ENCODE peak calls at places on chromosomes 11 and 22, in six cellular contexts. One of them, this sample, is unnamed. For H3K27me3, the result is how much of the 10 kb centered on the place peaks cover.

GRCh38 chr11:68912254-68912653 is 8.6 kb downstream of the IGHMBP2 start:
- DNase-seq in HCT116: no peak
- DNase-seq in pancreas: no peak
- DNase-seq in HepG2: no peak
- DNase-seq in thoracic aorta: no peak
- DNase-seq in Peyer's patch: no peak
- DNase-seq in this sample: peak

GRCh38 chr11:129248618-129249017 is 56.5 kb upstream of the ARHGAP32 start:
- DNase-seq in HCT116: no peak
- DNase-seq in pancreas: no peak
- DNase-seq in HepG2: peak
- DNase-seq in thoracic aorta: no peak
- DNase-seq in Peyer's patch: no peak
- DNase-seq in this sample: peak

GRCh38 chr11:313787-314547 is at the start of gene IFITM1:
- DNase-seq in HCT116: no peak
- DNase-seq in pancreas: no peak
- DNase-seq in HepG2: no peak
- DNase-seq in thoracic aorta: no peak
- DNase-seq in Peyer's patch: peak
- DNase-seq in this sample: no peak

GRCh38 chr11:119343726-119344125 is 2.8 kb downstream of the MFRP start:
- DNase-seq in HCT116: no peak
- DNase-seq in pancreas: no peak
- DNase-seq in HepG2: no peak
- DNase-seq in thoracic aorta: no peak
- DNase-seq in Peyer's patch: no peak
- DNase-seq in this sample: no peak

GRCh38 chr22:25134028-25134427 is 65.6 kb upstream of the CRYBB3 start:
- DNase-seq in HCT116: no peak
- DNase-seq in pancreas: peak
- DNase-seq in HepG2: no peak
- DNase-seq in thoracic aorta: no peak
- DNase-seq in Peyer's patch: no peak
- DNase-seq in this sample: no peak

GRCh38 chr11:104541706-104542105 is 356.6 kb downstream of the CASP12 start:
- DNase-seq in HCT116: no peak
- DNase-seq in pancreas: no peak
- DNase-seq in HepG2: no peak
- DNase-seq in thoracic aorta: no peak
- DNase-seq in Peyer's patch: no peak
- DNase-seq in this sample: no peak

GRCh38 chr11:27514558-27514957 is 8.0 kb upstream of the LIN7C start:
- DNase-seq in HCT116: no peak
- DNase-seq in pancreas: no peak
- DNase-seq in HepG2: no peak
- DNase-seq in thoracic aorta: peak
- DNase-seq in Peyer's patch: no peak
- DNase-seq in this sample: no peak

GRCh38 chr11:26837154-26837553 is 115.3 kb upstream of the SLC5A12 start:
- DNase-seq in HCT116: no peak
- DNase-seq in pancreas: no peak
- DNase-seq in HepG2: no peak
- DNase-seq in thoracic aorta: no peak
- DNase-seq in Peyer's patch: no peak
- DNase-seq in this sample: no peak

GRCh38 chr11:34680206-34680605 is 59.3 kb downstream of the EHF start:
- DNase-seq in HCT116: no peak
- DNase-seq in pancreas: no peak
- DNase-seq in HepG2: no peak
- DNase-seq in thoracic aorta: no peak
- DNase-seq in Peyer's patch: no peak
- DNase-seq in this sample: peak

GRCh38 chr11:16791494-16791961 is 53.1 kb downstream of the C11orf58 start:
- DNase-seq in HCT116: peak
- DNase-seq in pancreas: no peak
- DNase-seq in HepG2: peak
- DNase-seq in thoracic aorta: peak
- DNase-seq in Peyer's patch: no peak
- DNase-seq in this sample: peak

GRCh38 chr22:26443901-26444300 is 14.8 kb downstream of the ASPHD2 start:
- DNase-seq in HCT116: no peak
- DNase-seq in pancreas: no peak
- DNase-seq in HepG2: no peak
- DNase-seq in thoracic aorta: no peak
- DNase-seq in Peyer's patch: no peak
- DNase-seq in this sample: no peak

GRCh38 chr22:20037419-20037818 is 16.5 kb downstream of the TANGO2 start:
- DNase-seq in HCT116: no peak
- DNase-seq in pancreas: no peak
- DNase-seq in HepG2: no peak
- DNase-seq in thoracic aorta: no peak
- DNase-seq in Peyer's patch: no peak
- DNase-seq in this sample: no peak

GRCh38 chr11:44445500-44446340 is 119.7 kb upstream of the CD82 start:
- DNase-seq in HCT116: no peak
- DNase-seq in pancreas: no peak
- DNase-seq in HepG2: no peak
- DNase-seq in thoracic aorta: no peak
- DNase-seq in Peyer's patch: no peak
- DNase-seq in this sample: no peak

GRCh38 chr22:29703595-29704195 is 16.1 kb upstream of the CABP7 start:
- DNase-seq in HCT116: no peak
- DNase-seq in pancreas: no peak
- DNase-seq in HepG2: no peak
- DNase-seq in thoracic aorta: no peak
- DNase-seq in Peyer's patch: no peak
- DNase-seq in this sample: no peak

DNA sequence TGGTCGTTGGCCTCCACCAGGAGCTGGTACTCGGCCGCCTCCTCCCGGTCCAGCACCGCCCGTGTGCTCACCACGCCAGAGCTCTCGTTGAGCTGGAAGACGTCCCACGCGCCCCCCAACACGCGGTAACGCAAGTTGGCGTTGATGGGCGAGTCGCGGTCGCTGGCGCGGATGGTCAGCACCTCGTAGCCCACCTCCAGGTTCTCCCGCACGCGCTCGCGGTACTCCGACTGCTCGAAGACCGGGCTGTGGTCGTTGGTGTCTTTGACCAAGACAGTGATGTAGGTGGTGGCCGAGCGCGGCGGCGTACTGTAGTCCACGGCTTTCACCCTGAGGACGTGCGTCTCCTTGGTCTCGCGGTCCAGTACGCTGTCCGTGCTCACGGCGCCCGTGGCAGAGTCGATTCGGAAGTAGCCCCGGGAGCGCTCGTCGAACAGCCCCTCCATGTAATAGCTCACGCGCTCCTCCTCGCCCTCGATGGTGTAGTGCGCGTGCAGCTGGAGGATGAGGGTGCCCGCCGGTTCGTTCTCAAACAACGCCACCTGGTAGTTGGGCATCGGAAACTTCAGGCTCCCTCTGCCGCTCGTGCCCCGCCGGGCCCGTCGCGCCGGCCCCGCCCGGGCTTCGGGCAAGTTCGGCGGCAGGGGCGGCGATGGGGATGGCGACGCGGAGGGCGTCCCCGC is 1.4 kb downstream of the CELSR1 start:
- DNase-seq in HCT116: no peak
- DNase-seq in pancreas: no peak
- DNase-seq in HepG2: no peak
- DNase-seq in thoracic aorta: no peak
- DNase-seq in Peyer's patch: no peak
- DNase-seq in this sample: no peak
- H3K27me3 ChIP-seq in HCT116: under half
- H3K27me3 ChIP-seq in pancreas: under half
- H3K27me3 ChIP-seq in HepG2: under half
- H3K27me3 ChIP-seq in thoracic aorta: under half
- H3K27me3 ChIP-seq in Peyer's patch: under half
- H3K27me3 ChIP-seq in this sample: under half

GRCh38 chr11:57324154-57324885 is 432 bp downstream of the TNKS1BP1 start:
- DNase-seq in HCT116: no peak
- DNase-seq in pancreas: peak
- DNase-seq in HepG2: no peak
- DNase-seq in thoracic aorta: no peak
- DNase-seq in Peyer's patch: no peak
- DNase-seq in this sample: peak

GRCh38 chr11:57322881-57323467 is 1.8 kb downstream of the TNKS1BP1 start:
- DNase-seq in HCT116: no peak
- DNase-seq in pancreas: no peak
- DNase-seq in HepG2: no peak
- DNase-seq in thoracic aorta: no peak
- DNase-seq in Peyer's patch: no peak
- DNase-seq in this sample: no peak

GRCh38 chr11:57323503-57324153 is 1.1 kb downstream of the TNKS1BP1 start:
- DNase-seq in HCT116: no peak
- DNase-seq in pancreas: no peak
- DNase-seq in HepG2: no peak
- DNase-seq in thoracic aorta: no peak
- DNase-seq in Peyer's patch: no peak
- DNase-seq in this sample: peak

GRCh38 chr11:57325735-57326048 is 940 bp upstream of the TNKS1BP1 start:
- DNase-seq in HCT116: no peak
- DNase-seq in pancreas: peak
- DNase-seq in HepG2: no peak
- DNase-seq in thoracic aorta: no peak
- DNase-seq in Peyer's patch: no peak
- DNase-seq in this sample: no peak

GRCh38 chr11:57324886-57325734 is at the start of gene TNKS1BP1:
- DNase-seq in HCT116: peak
- DNase-seq in pancreas: peak
- DNase-seq in HepG2: peak
- DNase-seq in thoracic aorta: peak
- DNase-seq in Peyer's patch: peak
- DNase-seq in this sample: peak
- TF ChIP-seq CTCF in HCT116: no peak
- TF ChIP-seq CTCF in pancreas: no peak
- TF ChIP-seq CTCF in HepG2: no peak
- TF ChIP-seq CTCF in thoracic aorta: no peak
- TF ChIP-seq CTCF in Peyer's patch: no peak
- TF ChIP-seq CTCF in this sample: peak

GRCh38 chr22:49734882-49735281 is 92.8 kb downstream of the BRD1 start:
- DNase-seq in HCT116: no peak
- DNase-seq in pancreas: no peak
- DNase-seq in HepG2: no peak
- DNase-seq in thoracic aorta: no peak
- DNase-seq in Peyer's patch: no peak
- DNase-seq in this sample: no peak
- H3K27me3 ChIP-seq in HCT116: under half
- H3K27me3 ChIP-seq in pancreas: under half
- H3K27me3 ChIP-seq in HepG2: half or more
- H3K27me3 ChIP-seq in thoracic aorta: under half
- H3K27me3 ChIP-seq in Peyer's patch: under half
- H3K27me3 ChIP-seq in this sample: under half

DNA sequence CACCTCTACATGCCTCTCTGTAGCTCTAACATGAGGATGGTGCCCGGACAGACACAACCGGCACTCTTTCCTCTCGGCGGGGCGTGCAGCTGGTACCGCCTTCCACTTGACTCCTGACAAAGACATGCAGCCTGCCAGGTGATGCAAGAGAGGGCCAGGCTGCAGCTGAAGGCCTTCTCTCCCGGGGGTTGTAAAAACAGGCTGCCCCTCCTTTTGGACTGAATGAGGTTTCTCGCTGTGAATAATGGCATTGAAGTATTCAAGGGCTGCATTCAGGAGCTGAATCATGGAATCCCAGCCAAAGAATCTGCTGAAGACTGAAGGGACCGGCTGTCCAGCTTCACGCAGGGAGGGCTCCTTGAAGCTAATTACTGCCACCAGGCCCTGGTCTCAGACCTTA is 110.9 kb downstream of the GALNT18 start:
- DNase-seq in HCT116: no peak
- DNase-seq in pancreas: peak
- DNase-seq in HepG2: no peak
- DNase-seq in thoracic aorta: no peak
- DNase-seq in Peyer's patch: no peak
- DNase-seq in this sample: no peak
- TF ChIP-seq CTCF in HCT116: no peak
- TF ChIP-seq CTCF in pancreas: no peak
- TF ChIP-seq CTCF in HepG2: no peak
- TF ChIP-seq CTCF in thoracic aorta: no peak
- TF ChIP-seq CTCF in Peyer's patch: no peak
- TF ChIP-seq CTCF in this sample: no peak

GRCh38 chr11:124869331-124869730 is 4.1 kb downstream of the ROBO3 start:
- DNase-seq in HCT116: no peak
- DNase-seq in pancreas: no peak
- DNase-seq in HepG2: no peak
- DNase-seq in thoracic aorta: no peak
- DNase-seq in Peyer's patch: no peak
- DNase-seq in this sample: no peak

GRCh38 chr11:124867700-124868099 is 2.5 kb downstream of the ROBO3 start:
- DNase-seq in HCT116: peak
- DNase-seq in pancreas: no peak
- DNase-seq in HepG2: peak
- DNase-seq in thoracic aorta: no peak
- DNase-seq in Peyer's patch: no peak
- DNase-seq in this sample: peak

GRCh38 chr11:124869856-124870387 is 4.7 kb downstream of the ROBO3 start:
- DNase-seq in HCT116: no peak
- DNase-seq in pancreas: no peak
- DNase-seq in HepG2: no peak
- DNase-seq in thoracic aorta: no peak
- DNase-seq in Peyer's patch: no peak
- DNase-seq in this sample: no peak

GRCh38 chr11:124870430-124870829 is 5.2 kb downstream of the ROBO3 start:
- DNase-seq in HCT116: no peak
- DNase-seq in pancreas: no peak
- DNase-seq in HepG2: no peak
- DNase-seq in thoracic aorta: no peak
- DNase-seq in Peyer's patch: no peak
- DNase-seq in this sample: no peak

GRCh38 chr11:124868322-124869274 is 3.4 kb downstream of the ROBO3 start:
- DNase-seq in HCT116: no peak
- DNase-seq in pancreas: no peak
- DNase-seq in HepG2: no peak
- DNase-seq in thoracic aorta: no peak
- DNase-seq in Peyer's patch: no peak
- DNase-seq in this sample: no peak
- H3K27me3 ChIP-seq in HCT116: under half
- H3K27me3 ChIP-seq in pancreas: under half
- H3K27me3 ChIP-seq in HepG2: half or more
- H3K27me3 ChIP-seq in thoracic aorta: under half
- H3K27me3 ChIP-seq in Peyer's patch: half or more
- H3K27me3 ChIP-seq in this sample: half or more

GRCh38 chr11:3022982-3023381 is 30.9 kb upstream of the NAP1L4 start:
- DNase-seq in HCT116: no peak
- DNase-seq in pancreas: no peak
- DNase-seq in HepG2: no peak
- DNase-seq in thoracic aorta: no peak
- DNase-seq in Peyer's patch: no peak
- DNase-seq in this sample: peak
- TF ChIP-seq CTCF in HCT116: no peak
- TF ChIP-seq CTCF in pancreas: no peak
- TF ChIP-seq CTCF in HepG2: no peak
- TF ChIP-seq CTCF in thoracic aorta: no peak
- TF ChIP-seq CTCF in Peyer's patch: no peak
- TF ChIP-seq CTCF in this sample: no peak

GRCh38 chr11:130670200-130670599 is 221.8 kb downstream of the ADAMTS15 start:
- DNase-seq in HCT116: no peak
- DNase-seq in pancreas: no peak
- DNase-seq in HepG2: no peak
- DNase-seq in thoracic aorta: no peak
- DNase-seq in Peyer's patch: no peak
- DNase-seq in this sample: no peak
- H3K27me3 ChIP-seq in HCT116: under half
- H3K27me3 ChIP-seq in pancreas: under half
- H3K27me3 ChIP-seq in HepG2: under half
- H3K27me3 ChIP-seq in thoracic aorta: under half
- H3K27me3 ChIP-seq in Peyer's patch: under half
- H3K27me3 ChIP-seq in this sample: under half

This sample was measured in brain microvascular endothelial cell.